ENCODE peak calls at places on chromosomes 6 and 20, in nine cellular contexts. X is Calu3, D is T1000, V is NCI-H345, T is SJCRH30, R is stomach, N is choroid plexus epithelial cell, M is GM19239, A is A172. B is an unnamed sample.
A peak's percentile ranks its signal among the peaks of the same experiment; 100 is the strongest.

GRCh38 chr6:139940741-139941712 is 566.6 kb upstream of the CITED2 start:
- DNase-seq in A (no peak), D (no peak), T (no peak), R (no peak), V (no peak), X (no peak), N (peak; percentile 77), M (no peak), B (peak; percentile 68)

GRCh38 chr6:159762681-159763293 is 942 bp downstream of the ACAT2 start:
- DNase-seq in R (no peak), T (no peak), X (no peak), V (peak; percentile 4), N (peak; percentile 20), D (no peak), A (no peak), M (peak; percentile 6), B (no peak)

GRCh38 chr6:3623451-3624267 is 127.9 kb downstream of the PXDC1 start:
- DNase-seq in X (no peak), A (no peak), V (no peak), D (no peak), R (no peak), T (no peak), N (no peak), M (no peak), B (no peak)

GRCh38 chr20:44495802-44496481 is 20.3 kb downstream of the TTPAL start:
- DNase-seq in M (no peak), V (no peak), D (peak; percentile 79), T (no peak), R (no peak), A (peak; percentile 100), X (no peak), N (peak; percentile 96), B (peak; percentile 99)

GRCh38 chr6:147654103-147654845 is 145.8 kb downstream of the SAMD5 start:
- DNase-seq in T (no peak), D (no peak), N (peak; percentile 48), M (no peak), A (no peak), R (no peak), X (no peak), V (no peak), B (no peak)

GRCh38 chr6:135323202-135323668 is 142.1 kb downstream of the MYB start:
- DNase-seq in D (no peak), A (no peak), T (no peak), R (no peak), V (no peak), N (peak; percentile 85), M (peak; percentile 32), X (no peak), B (no peak)

GRCh38 chr20:47013606-47014005 is 119.0 kb downstream of the EYA2 start:
- DNase-seq in D (no peak), N (no peak), X (no peak), M (no peak), A (no peak), V (no peak), T (no peak), R (no peak), B (no peak)

GRCh38 chr20:37327748-37328147 is 18.2 kb upstream of the SRC start:
- DNase-seq in R (peak; percentile 47), T (no peak), A (no peak), V (no peak), N (no peak), M (no peak), D (no peak), X (no peak), B (no peak)

GRCh38 chr6:48541669-48542068 is 430.7 kb upstream of the PTCHD4 start:
- DNase-seq in X (no peak), N (peak; percentile 4), A (no peak), M (no peak), V (no peak), R (no peak), D (no peak), T (no peak), B (no peak)

GRCh38 chr6:79307321-79308036 is 73.0 kb upstream of the HMGN3 start:
- DNase-seq in A (no peak), M (no peak), D (peak; percentile 11), V (peak; percentile 42), X (peak; percentile 42), T (no peak), N (peak; percentile 63), R (no peak), B (no peak)

GRCh38 chr20:59152559-59153354 is 10.9 kb upstream of the ZNF831 start:
- DNase-seq in M (no peak), D (no peak), R (no peak), T (peak; percentile 64), X (no peak), A (no peak), V (no peak), N (no peak), B (no peak)

GRCh38 chr20:50957276-50957675 is 1.1 kb downstream of the DPM1 start:
- DNase-seq in T (no peak), A (no peak), M (no peak), D (no peak), N (peak; percentile 64), V (no peak), R (no peak), X (no peak), B (no peak)

GRCh38 chr6:134351615-134352474 is 33.9 kb upstream of the SGK1 start:
- DNase-seq in X (no peak), T (peak; percentile 68), M (no peak), D (no peak), R (no peak), V (peak; percentile 14), N (peak; percentile 36), A (no peak), B (peak; percentile 9)

GRCh38 chr20:2932497-2932896 is 59.2 kb downstream of the PTPRA start:
- DNase-seq in V (no peak), A (no peak), D (no peak), N (peak; percentile 13), X (no peak), M (no peak), T (no peak), R (no peak), B (no peak)

GRCh38 chr20:51531712-51532456 is 10.6 kb downstream of the NFATC2 start:
- DNase-seq in A (no peak), T (no peak), M (no peak), R (no peak), D (no peak), V (no peak), X (no peak), N (no peak), B (no peak)

GRCh38 chr20:62461157-62461556 is 14.6 kb downstream of the GATA5 start:
- DNase-seq in T (no peak), D (no peak), V (no peak), M (no peak), N (no peak), A (no peak), X (no peak), R (peak; percentile 88), B (no peak)

GRCh38 chr6:110951986-110952794 is 6.3 kb upstream of the GTF3C6 start:
- DNase-seq in R (no peak), M (no peak), D (no peak), V (no peak), A (peak; percentile 42), N (peak; percentile 75), T (no peak), X (no peak), B (peak; percentile 67)

GRCh38 chr6:105600342-105601293 is 197.7 kb upstream of the PREP start:
- DNase-seq in D (no peak), T (no peak), V (no peak), X (no peak), M (no peak), A (peak; percentile 68), R (no peak), N (peak; percentile 97), B (peak; percentile 46)

GRCh38 chr20:37868998-37869861 is 33.7 kb upstream of the VSTM2L start:
- DNase-seq in A (no peak), T (peak; percentile 79), M (no peak), V (no peak), D (no peak), R (no peak), N (no peak), X (no peak), B (no peak)

GRCh38 chr6:24997186-24997585 is 61.4 kb upstream of the RIPOR2 start:
- DNase-seq in T (no peak), M (no peak), R (no peak), A (no peak), X (no peak), D (no peak), N (no peak), V (no peak), B (no peak)

GRCh38 chr6:81895511-81896185 is 143.2 kb upstream of the TENT5A start:
- DNase-seq in A (peak; percentile 90), X (no peak), T (peak; percentile 13), R (no peak), N (peak; percentile 93), V (no peak), D (peak; percentile 44), M (no peak), B (peak; percentile 82)

GRCh38 chr20:45924391-45925261 is 9.9 kb upstream of the PCIF1 start:
- DNase-seq in T (peak; percentile 84), R (no peak), A (no peak), N (peak; percentile 82), V (no peak), M (no peak), X (no peak), D (no peak), B (peak; percentile 66)

GRCh38 chr20:2172305-2173175 is 70.9 kb downstream of the STK35 start:
- DNase-seq in N (peak; percentile 69), D (peak; percentile 25), M (peak; percentile 71), X (peak; percentile 56), A (peak; percentile 49), V (peak; percentile 63), T (peak; percentile 75), R (peak; percentile 80), B (peak; percentile 59)

GRCh38 chr6:20693466-20694063 is 159.3 kb downstream of the CDKAL1 start:
- DNase-seq in X (peak; percentile 26), V (no peak), T (no peak), D (no peak), N (peak; percentile 42), A (no peak), M (no peak), R (no peak), B (peak; percentile 41)

GRCh38 chr20:16695633-16696032 is 34.2 kb upstream of the SNRPB2 start:
- DNase-seq in R (no peak), M (no peak), V (no peak), A (no peak), T (no peak), D (no peak), X (no peak), N (no peak), B (no peak)

GRCh38 chr6:160882741-160883340 is 108.7 kb upstream of the MAP3K4 start:
- DNase-seq in D (no peak), N (peak; percentile 28), R (no peak), V (no peak), X (no peak), M (no peak), T (no peak), A (no peak), B (no peak)

GRCh38 chr20:18543216-18543615 is 24.0 kb upstream of the SMIM26 start:
- DNase-seq in N (no peak), D (no peak), V (no peak), A (no peak), X (no peak), T (no peak), R (no peak), M (no peak), B (no peak)

GRCh38 chr6:134821397-134821796 is 128.5 kb downstream of the ALDH8A1 start:
- DNase-seq in X (no peak), T (no peak), M (no peak), A (no peak), D (no peak), V (no peak), N (no peak), R (no peak), B (no peak)

GRCh38 chr6:4491501-4492260 is 284.5 kb upstream of the CDYL start:
- DNase-seq in X (no peak), V (no peak), A (peak; percentile 51), M (no peak), D (no peak), N (peak; percentile 44), R (no peak), T (peak; percentile 36), B (peak; percentile 54)

GRCh38 chr6:12483712-12484111 is 193.6 kb downstream of the EDN1 start:
- DNase-seq in R (no peak), D (peak; percentile 43), V (no peak), N (peak; percentile 72), M (peak; percentile 21), X (peak; percentile 47), A (peak; percentile 99), T (no peak), B (peak; percentile 95)

GRCh38 chr6:45002390-45002789 is 325.7 kb upstream of the RUNX2 start:
- DNase-seq in M (no peak), R (no peak), V (no peak), X (no peak), T (no peak), N (no peak), D (no peak), A (no peak), B (peak; percentile 37)

B was measured in RPMI7951.